ENCODE peak calls at places on chromosomes 3 and 15, in seven cellular contexts. T is neural progenitor cell, S is SK-N-SH, B is MM.1S, O is GM23248, K is GM23338, Z is PC-9. E is an unnamed sample. For H3F3A, the result is how much of the 10 kb centered on the place peaks cover.

GRCh38 chr15:62391565-62392262 is 226.6 kb upstream of the C2CD4B start:
- DNase-seq in T (peak), K (peak), O (peak), Z (no peak), B (peak), S (peak), E (peak)

GRCh38 chr3:140532793-140533330 is 145.0 kb upstream of the TRIM42 start:
- DNase-seq in S (no peak), B (no peak), T (peak), O (no peak), Z (no peak), K (no peak), E (no peak)

GRCh38 chr3:32820971-32821685 is 3.3 kb downstream of the TRIM71 start:
- DNase-seq in Z (no peak), O (no peak), K (peak), T (peak), B (no peak), S (no peak), E (no peak)

GRCh38 chr3:64932666-64933342 is 245.0 kb upstream of the ADAMTS9 start:
- DNase-seq in O (no peak), T (no peak), B (no peak), Z (no peak), K (no peak), S (no peak), E (no peak)

GRCh38 chr3:143135150-143135549 is 15.6 kb downstream of the CHST2 start:
- DNase-seq in B (no peak), O (peak), Z (peak), K (no peak), S (peak), T (no peak), E (peak)

GRCh38 chr15:69537888-69538287 is 85.3 kb downstream of the RPLP1 start:
- DNase-seq in S (peak), K (no peak), O (no peak), Z (no peak), T (no peak), B (no peak), E (no peak)

GRCh38 chr3:161890147-161890625 is 393.6 kb downstream of the OTOL1 start:
- DNase-seq in K (no peak), S (no peak), T (no peak), Z (peak), O (peak), B (no peak), E (peak)

GRCh38 chr3:66140763-66141372 is 79.9 kb upstream of the SLC25A26 start:
- DNase-seq in O (peak), B (peak), T (no peak), Z (no peak), K (no peak), S (no peak), E (peak)

GRCh38 chr15:49428392-49429095 is 5.5 kb downstream of the FGF7 start:
- DNase-seq in O (peak), T (no peak), S (no peak), Z (no peak), K (no peak), B (no peak), E (peak)

GRCh38 chr15:67820992-67821783 is 4.1 kb upstream of the SKOR1 start:
- DNase-seq in K (peak), O (peak), B (no peak), T (peak), Z (no peak), S (no peak), E (peak)

GRCh38 chr3:8986741-8987672 is 23.7 kb upstream of the RAD18 start:
- DNase-seq in Z (no peak), O (no peak), S (no peak), K (no peak), T (no peak), B (no peak), E (no peak)

GRCh38 chr3:133928136-133928893 is 32.6 kb upstream of the RAB6B start:
- DNase-seq in O (no peak), Z (no peak), S (no peak), B (no peak), T (no peak), K (no peak), E (no peak)

GRCh38 chr3:108882762-108883161 is 60.2 kb downstream of the TRAT1 start:
- DNase-seq in K (no peak), B (no peak), S (no peak), Z (no peak), O (no peak), T (no peak), E (no peak)

GRCh38 chr3:170997966-170998913 is 28.3 kb downstream of the SLC2A2 start:
- DNase-seq in Z (no peak), B (no peak), T (no peak), K (no peak), S (no peak), O (peak), E (no peak)

DNA sequence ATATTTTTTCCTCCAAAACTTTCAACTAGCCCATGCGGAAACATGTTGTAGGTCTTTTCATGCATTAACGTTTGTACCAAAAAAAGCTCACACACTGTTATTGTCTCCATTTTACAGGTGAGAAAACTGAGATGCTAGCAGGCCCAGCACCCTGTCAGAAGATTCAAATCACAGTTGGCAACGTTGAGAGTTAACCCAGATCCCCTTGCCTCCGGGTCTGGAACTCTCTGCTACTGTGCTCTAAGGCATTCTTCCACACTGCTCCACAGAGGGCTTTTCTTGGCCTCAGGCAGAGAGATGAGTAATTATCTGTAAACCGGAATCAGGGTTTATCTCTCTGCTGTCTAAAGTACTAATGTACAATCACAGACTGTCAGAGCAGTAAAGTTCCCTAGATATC is 186.0 kb upstream of the LPP start:
- DNase-seq in K (no peak), S (no peak), B (no peak), O (peak), T (no peak), Z (no peak), E (peak)
- H3F3A ChIP-seq in K (under half), S (under half), B (under half), O (under half), T (under half), Z (under half), E (under half)

DNA sequence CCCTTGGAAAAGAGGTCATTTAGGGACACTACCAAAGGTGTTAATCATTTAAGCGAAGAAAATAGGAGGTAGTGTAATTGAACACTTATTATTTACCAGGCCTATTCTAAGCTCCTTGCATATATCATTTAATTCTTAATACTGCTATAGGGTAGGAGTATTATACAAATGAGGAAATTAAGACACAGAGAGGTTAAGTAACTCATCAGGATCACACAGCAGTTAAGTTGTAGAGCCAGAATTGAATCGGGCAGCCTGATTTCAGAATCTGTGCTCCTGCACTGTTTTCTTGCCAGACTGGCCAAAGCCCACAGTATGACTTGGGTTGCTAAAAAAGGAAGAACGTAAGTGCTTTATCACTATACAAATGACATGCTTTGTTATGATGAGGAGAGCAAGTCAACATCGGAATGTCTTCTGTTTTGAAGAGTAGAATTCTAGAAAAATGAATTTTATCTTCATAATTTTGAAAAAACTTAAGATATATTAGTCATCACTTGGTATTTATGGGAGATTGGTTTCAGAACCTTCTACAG is 31.4 kb downstream of the HPS3 start:
- DNase-seq in O (no peak), K (no peak), S (no peak), Z (no peak), T (no peak), B (no peak), E (no peak)
- H3F3A ChIP-seq in O (under half), K (under half), S (under half), Z (under half), T (under half), B (under half), E (under half)

DNA sequence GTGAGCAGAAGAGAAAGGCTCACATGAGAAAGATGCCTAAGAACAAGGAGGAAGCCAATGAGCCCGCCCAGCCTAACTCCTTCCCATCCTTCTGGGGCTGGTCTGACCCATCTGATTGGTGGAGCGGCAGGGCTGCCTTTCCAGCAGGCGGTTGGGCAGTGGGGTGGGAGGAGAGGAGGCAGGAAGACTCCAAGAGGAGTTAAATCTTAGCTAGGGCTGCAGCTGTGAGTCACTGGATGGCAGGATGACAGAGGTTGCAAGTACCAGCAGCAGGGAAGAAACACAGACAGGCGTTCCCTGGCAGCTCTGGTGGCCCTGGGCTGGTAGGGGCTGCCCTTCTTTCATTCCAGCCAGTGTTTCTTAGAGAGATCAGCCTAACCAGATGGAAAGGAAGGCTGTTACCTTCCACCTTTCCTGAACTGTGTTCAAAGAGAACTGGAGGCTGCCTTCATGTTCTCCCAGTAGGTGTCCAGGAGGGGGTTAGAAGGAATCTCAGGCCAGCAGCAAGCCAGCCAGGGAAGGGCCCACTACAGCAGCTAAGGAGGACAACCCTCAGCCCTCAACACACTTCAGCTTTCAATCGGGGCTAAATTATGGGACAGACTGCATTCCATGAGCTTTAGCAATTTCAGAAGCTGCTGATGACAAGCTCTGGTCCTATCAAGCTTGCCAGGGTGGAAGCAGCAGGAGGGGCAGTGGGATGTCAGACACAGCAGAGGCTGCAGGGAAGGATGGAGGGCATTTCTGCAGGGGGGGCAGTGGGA is 50.3 kb downstream of the CHSY1 start:
- DNase-seq in T (peak), B (no peak), O (peak), Z (no peak), K (peak), S (peak), E (peak)
- H3F3A ChIP-seq in T (under half), B (half or more), O (half or more), Z (under half), K (under half), S (under half), E (under half)

GRCh38 chr15:56890038-56890437 is 28.4 kb upstream of the TCF12 start:
- DNase-seq in T (no peak), Z (no peak), K (no peak), B (no peak), S (no peak), O (no peak), E (no peak)

GRCh38 chr15:56891852-56892251 is 26.6 kb upstream of the TCF12 start:
- DNase-seq in Z (no peak), B (no peak), T (no peak), K (peak), O (no peak), S (no peak), E (no peak)

GRCh38 chr15:56894601-56895000 is 23.8 kb upstream of the TCF12 start:
- DNase-seq in S (no peak), Z (no peak), T (no peak), O (no peak), K (no peak), B (no peak), E (no peak)

GRCh38 chr15:56893349-56893678 is 25.1 kb upstream of the TCF12 start:
- DNase-seq in B (no peak), S (no peak), T (no peak), K (no peak), O (no peak), Z (no peak), E (no peak)

DNA sequence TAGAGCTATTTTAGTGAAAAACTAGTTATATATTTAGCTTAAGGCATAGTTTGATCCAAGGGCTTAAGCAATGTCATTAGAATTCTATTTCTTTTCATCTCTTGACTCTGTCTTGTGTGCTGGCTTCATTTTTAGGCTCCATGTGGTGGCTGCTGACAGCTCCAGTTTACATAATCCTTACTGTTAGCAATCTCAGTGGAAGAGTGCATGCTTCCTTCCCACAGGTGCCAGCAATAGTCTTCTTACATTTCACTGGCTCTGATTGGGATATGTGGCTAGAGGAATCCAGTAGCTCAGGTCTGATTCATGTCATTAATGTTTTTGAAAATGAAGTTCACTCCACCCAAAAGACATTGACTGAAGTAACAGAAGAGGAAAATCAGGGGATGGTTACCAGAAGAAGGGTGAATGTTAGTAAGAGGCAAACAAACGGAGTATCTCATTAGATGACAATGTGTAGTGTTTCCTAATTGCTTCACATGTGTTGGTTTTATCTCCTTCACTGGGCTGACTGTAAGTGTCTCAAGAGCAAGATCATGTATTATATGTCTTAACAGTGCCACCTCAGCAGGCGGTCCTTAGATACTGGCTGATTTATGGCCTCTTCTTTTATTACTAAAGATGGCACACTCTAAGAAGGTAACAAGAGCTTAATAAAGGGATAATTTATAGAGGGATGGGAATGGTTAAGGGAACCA is 25.6 kb upstream of the TCF12 start:
- DNase-seq in Z (no peak), S (no peak), B (no peak), O (no peak), T (no peak), K (no peak), E (no peak)
- H3F3A ChIP-seq in Z (under half), S (under half), B (under half), O (under half), T (under half), K (under half), E (under half)

DNA sequence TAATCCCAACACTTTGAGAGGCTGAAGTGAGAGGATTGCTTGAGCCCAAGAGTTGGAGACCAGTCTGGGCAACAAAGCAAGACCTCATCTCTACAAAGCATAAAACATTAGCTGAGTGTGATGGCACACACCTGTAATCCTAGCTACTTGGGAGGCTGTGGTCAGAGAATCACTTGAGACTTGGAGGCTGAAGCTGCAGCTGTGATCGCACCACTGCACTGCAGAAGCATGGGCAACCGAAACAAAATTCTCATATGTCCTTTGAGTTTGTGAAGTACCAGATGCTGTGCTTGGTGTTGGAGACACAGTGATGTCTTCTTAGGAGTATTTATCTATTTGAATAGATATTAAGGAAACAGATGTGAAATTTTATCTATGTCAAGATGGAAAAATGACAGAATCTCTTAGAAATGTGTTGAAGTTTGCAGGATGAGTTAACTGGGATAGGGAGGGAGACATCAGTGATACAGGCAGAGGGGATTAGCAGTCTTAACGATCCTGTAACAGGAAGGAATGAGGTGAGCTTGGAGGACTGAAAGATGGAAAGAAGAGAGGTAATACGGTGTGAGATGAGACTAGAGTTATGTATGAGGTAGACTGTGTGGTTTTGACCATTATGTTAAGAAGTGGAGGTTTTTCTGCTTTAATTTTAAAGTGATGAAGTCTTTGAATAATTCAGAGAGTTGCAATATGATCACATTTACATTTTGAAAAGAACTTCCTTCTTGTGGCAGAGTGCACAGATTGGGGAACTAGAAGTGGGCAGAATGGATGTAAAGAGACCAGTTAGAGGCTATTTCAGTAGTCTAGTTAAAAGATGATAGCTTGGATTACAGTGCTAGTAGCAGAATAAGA is 40.1 kb downstream of the STT3B start:
- DNase-seq in K (peak), Z (no peak), S (no peak), O (no peak), B (no peak), T (no peak), E (no peak)
- H3F3A ChIP-seq in K (under half), Z (under half), S (under half), O (under half), B (under half), T (under half), E (under half)